ENCODE peak calls at places on chromosomes 6 and 20, in five cellular contexts. O, F, T, L and U are unnamed samples.

GRCh38 chr20:38770970-38771369 is 22.7 kb downstream of the ACTR5 start:
- DNase-seq in O (no peak), F (no peak), T (no peak), L (no peak), U (no peak)

GRCh38 chr6:159616456-159616855 is 76.6 kb downstream of the SOD2 start:
- DNase-seq in O (no peak), F (no peak), T (no peak), L (no peak), U (no peak)

GRCh38 chr20:17024513-17025105 is 202.2 kb upstream of the PCSK2 start:
- DNase-seq in O (no peak), F (peak), T (no peak), L (no peak), U (peak)

GRCh38 chr6:7112741-7113313 is 5.1 kb downstream of the RREB1 start:
- DNase-seq in O (no peak), F (no peak), T (peak), L (no peak), U (peak)

GRCh38 chr20:61443541-61444126 is 191.6 kb downstream of the CDH4 start:
- DNase-seq in O (no peak), F (no peak), T (no peak), L (no peak), U (no peak)

GRCh38 chr6:86357877-86358276 is 579.5 kb upstream of the HTR1E start:
- DNase-seq in O (no peak), F (no peak), T (no peak), L (no peak), U (no peak)

GRCh38 chr20:49245921-49246740 is 26.9 kb downstream of the DDX27 start:
- DNase-seq in O (no peak), F (peak), T (peak), L (peak), U (peak)

GRCh38 chr6:152068622-152069261 is 261.3 kb downstream of the ESR1 start:
- DNase-seq in O (no peak), F (peak), T (no peak), L (no peak), U (no peak)

GRCh38 chr6:84979541-84979940 is 215.1 kb upstream of the TBX18 start:
- DNase-seq in O (no peak), F (no peak), T (no peak), L (no peak), U (no peak)

GRCh38 chr20:16707674-16708073 is 22.2 kb upstream of the SNRPB2 start:
- DNase-seq in O (no peak), F (no peak), T (no peak), L (no peak), U (no peak)

GRCh38 chr20:57380081-57380750 is 11.0 kb upstream of the RBM38 start:
- DNase-seq in O (no peak), F (no peak), T (no peak), L (no peak), U (no peak)

GRCh38 chr6:69732045-69732444 is 64.8 kb downstream of the LMBRD1 start:
- DNase-seq in O (no peak), F (no peak), T (no peak), L (no peak), U (no peak)

GRCh38 chr20:58639182-58640146 is 11.6 kb upstream of the STX16 start:
- DNase-seq in O (no peak), F (peak), T (no peak), L (no peak), U (no peak)

GRCh38 chr20:3980260-3981131 is 34.9 kb downstream of the RNF24 start:
- DNase-seq in O (peak), F (peak), T (peak), L (no peak), U (peak)

GRCh38 chr20:21090112-21090737 is 15.9 kb downstream of the LINC00237 start:
- DNase-seq in O (no peak), F (no peak), T (no peak), L (peak), U (no peak)

GRCh38 chr6:11042025-11042749 is 1.9 kb downstream of the ELOVL2 start:
- DNase-seq in O (no peak), F (no peak), T (no peak), L (no peak), U (no peak)